ENCODE peak calls at places on chromosome 17, in eight cellular contexts. V, H, Z, U, O, Y, W and I are unnamed samples.

GRCh38 chr17:520447-521167 is 168.0 kb upstream of the RPH3AL start:
- DNase-seq in U (no peak), W (no peak), V (no peak), Z (no peak), Y (no peak), H (no peak), O (no peak), I (no peak)

GRCh38 chr17:62898239-62898864 is 67.7 kb upstream of the TANC2 start:
- DNase-seq in Y (no peak), W (no peak), Z (no peak), U (no peak), O (no peak), H (no peak), V (no peak), I (no peak)

GRCh38 chr17:60743812-60744211 is 66.2 kb downstream of the BCAS3 start:
- DNase-seq in Y (no peak), H (no peak), U (no peak), Z (no peak), W (no peak), V (no peak), O (no peak), I (no peak)

GRCh38 chr17:273994-274832 is 78.4 kb downstream of the RPH3AL start:
- DNase-seq in Z (no peak), V (peak; percentile 55), O (no peak), U (no peak), Y (peak; percentile 47), H (peak; percentile 16), W (no peak), I (no peak)

GRCh38 chr17:47884905-47885735 is 10.9 kb upstream of the SP2 start:
- DNase-seq in V (no peak), Y (no peak), H (no peak), W (no peak), Z (no peak), O (peak; percentile 74), U (no peak), I (no peak)

GRCh38 chr17:73131993-73132595 is 32.7 kb upstream of the SSTR2 start:
- DNase-seq in Z (no peak), W (no peak), O (no peak), U (no peak), Y (no peak), V (no peak), H (no peak), I (no peak)

GRCh38 chr17:65523411-65523810 is 38.0 kb downstream of the AXIN2 start:
- DNase-seq in Y (no peak), W (no peak), V (no peak), U (no peak), O (no peak), H (no peak), Z (no peak), I (no peak)

GRCh38 chr17:15348030-15348429 is 6.6 kb upstream of the TEKT3 start:
- DNase-seq in Z (no peak), V (no peak), W (no peak), U (no peak), Y (no peak), O (peak; percentile 86), H (no peak), I (no peak)

GRCh38 chr17:62792122-62792800 is 15.9 kb downstream of the MARCHF10 start:
- DNase-seq in W (no peak), V (no peak), H (no peak), Y (no peak), Z (peak; percentile 74), O (no peak), U (no peak), I (no peak)

GRCh38 chr17:3893003-3893719 is at the start of gene CAMKK1:
- DNase-seq in W (peak; percentile 95), V (peak; percentile 94), O (peak; percentile 94), Y (peak; percentile 95), U (peak; percentile 44), H (peak; percentile 91), Z (peak; percentile 77), I (peak; percentile 96)

GRCh38 chr17:1946021-1946932 is 78.9 kb downstream of the RTN4RL1 start:
- DNase-seq in W (no peak), O (no peak), U (no peak), V (no peak), Z (peak; percentile 35), Y (no peak), H (no peak), I (no peak)

GRCh38 chr17:42107597-42108576 is 4.6 kb downstream of the DHX58 start:
- DNase-seq in Z (no peak), V (peak; percentile 87), U (peak; percentile 84), O (peak; percentile 92), Y (peak; percentile 84), H (peak; percentile 86), W (peak; percentile 100), I (no peak)

GRCh38 chr17:79668344-79669250 is 57.7 kb upstream of the RBFOX3 start:
- DNase-seq in O (no peak), Y (peak; percentile 57), W (no peak), Z (no peak), H (no peak), U (no peak), V (no peak), I (no peak)

GRCh38 chr17:79666111-79666510 is 55.3 kb upstream of the RBFOX3 start:
- DNase-seq in Z (no peak), Y (peak; percentile 35), W (no peak), H (no peak), V (peak; percentile 54), O (no peak), U (no peak), I (no peak)

GRCh38 chr17:79667121-79667715 is 56.4 kb upstream of the RBFOX3 start:
- DNase-seq in O (no peak), V (peak; percentile 61), Z (no peak), W (no peak), Y (peak; percentile 57), H (no peak), U (no peak), I (no peak)

GRCh38 chr17:79667746-79668145 is 56.9 kb upstream of the RBFOX3 start:
- DNase-seq in V (peak; percentile 67), Z (no peak), Y (peak; percentile 49), W (no peak), U (no peak), H (no peak), O (no peak), I (no peak)

DNA sequence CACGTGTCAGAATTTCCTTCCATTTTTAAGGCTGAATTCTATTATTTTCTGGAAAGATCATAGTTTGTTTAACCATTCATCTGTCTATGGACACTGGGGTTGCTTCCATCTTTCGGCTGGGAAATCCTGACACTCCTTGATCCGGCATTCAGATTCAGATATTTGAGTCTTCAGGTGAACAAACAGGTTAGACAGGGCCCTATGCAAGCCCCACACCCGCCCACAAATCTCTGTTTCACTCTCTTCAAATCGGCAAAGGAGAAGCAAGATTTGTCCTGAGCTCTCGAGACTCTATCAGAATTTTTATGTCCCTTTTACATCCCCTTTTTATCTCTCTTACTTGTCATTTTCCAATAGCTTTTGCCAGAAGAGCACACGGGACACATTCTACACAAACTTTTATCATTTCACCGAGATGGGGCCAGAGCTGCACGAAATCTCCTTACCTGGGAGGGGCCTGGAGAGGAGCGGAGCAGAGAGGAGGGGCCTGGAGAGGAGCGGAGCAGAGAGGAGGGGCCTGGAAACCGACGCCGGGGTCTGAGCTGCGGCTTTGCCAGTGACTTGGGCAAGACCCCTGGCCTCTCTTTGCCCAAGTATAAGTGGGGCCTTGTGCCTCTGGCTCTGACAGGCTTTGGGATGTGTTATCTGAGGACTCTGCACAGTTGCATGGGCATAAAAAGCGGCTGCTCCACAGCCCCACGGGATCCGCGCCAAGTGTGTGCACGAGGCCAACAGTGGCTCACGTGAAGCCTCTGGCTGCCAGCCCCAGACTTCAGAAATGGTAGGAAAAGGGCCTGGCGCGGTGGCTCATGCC is 54.3 kb upstream of the RBFOX3 start:
- DNase-seq in W (no peak), H (peak; percentile 93), U (no peak), V (peak; percentile 87), Z (no peak), O (peak; percentile 79), Y (peak; percentile 96), I (no peak)
- TF ChIP-seq EP300 in W (no peak), H (no peak), U (no peak), V (no peak), Z (no peak), O (no peak), Y (peak; percentile 40), I (no peak)

DNA sequence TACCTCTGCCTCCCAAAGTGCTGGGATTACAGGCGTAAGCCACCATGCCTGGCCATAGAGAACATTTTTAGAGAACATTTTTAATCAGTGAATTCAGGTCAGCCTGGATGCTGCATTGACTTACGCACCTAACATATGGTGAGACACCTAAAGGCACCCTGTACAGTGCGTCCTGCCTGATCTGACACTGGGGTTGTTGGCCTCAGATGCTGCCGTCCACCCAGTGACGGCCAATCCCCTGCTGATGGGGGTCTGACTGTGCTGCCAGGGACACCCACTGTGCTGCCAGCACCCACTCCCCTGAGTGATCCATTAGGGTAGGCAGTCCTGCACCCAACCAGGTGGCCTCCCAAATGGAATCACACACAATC is 38.5 kb downstream of the WNT3 start:
- DNase-seq in Y (no peak), W (no peak), U (no peak), H (no peak), V (no peak), O (no peak), Z (no peak), I (no peak)
- TF ChIP-seq POLR2A in Y (no peak), W (no peak), U (no peak), H (no peak), V (no peak), O (no peak), Z (no peak), I (no peak)

DNA sequence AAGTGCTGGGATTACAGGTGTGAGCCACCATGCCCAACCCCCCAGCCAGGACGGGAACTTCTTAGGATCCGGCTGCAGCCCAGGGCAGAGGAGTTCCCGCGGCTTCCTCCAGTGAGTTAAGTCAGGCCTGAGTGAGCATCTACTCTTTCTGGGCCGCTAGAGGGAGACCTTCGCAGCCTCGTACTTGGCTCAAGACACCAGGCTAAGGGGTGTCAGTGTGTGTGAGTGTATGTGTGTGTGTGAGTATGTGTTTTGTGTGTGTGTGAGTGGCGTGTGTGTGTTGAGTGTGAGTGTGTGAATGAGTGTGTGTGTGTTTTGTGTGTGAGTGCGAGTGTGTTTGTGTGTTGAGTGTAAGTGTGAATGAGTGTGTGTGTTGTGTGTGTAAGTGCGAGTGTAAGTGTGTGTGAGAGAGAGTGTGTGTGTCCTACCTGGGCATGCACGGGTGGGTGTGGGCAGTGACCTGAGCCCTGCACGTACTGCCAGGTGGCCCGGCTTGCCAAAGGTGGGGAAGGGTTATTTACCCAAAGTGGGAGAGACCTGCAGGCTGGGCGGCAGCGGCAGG is 58.5 kb downstream of the TMEM235 start:
- DNase-seq in Z (peak; percentile 71), H (peak; percentile 82), U (peak; percentile 75), O (peak; percentile 84), W (peak; percentile 84), V (peak; percentile 85), Y (peak; percentile 91), I (peak; percentile 95)
- TF ChIP-seq POLR2AphosphoS5 in Z (no peak), H (peak; percentile 79), U (no peak), O (peak; percentile 28), W (no peak), V (no peak), Y (peak; percentile 39), I (peak; percentile 76)

DNA sequence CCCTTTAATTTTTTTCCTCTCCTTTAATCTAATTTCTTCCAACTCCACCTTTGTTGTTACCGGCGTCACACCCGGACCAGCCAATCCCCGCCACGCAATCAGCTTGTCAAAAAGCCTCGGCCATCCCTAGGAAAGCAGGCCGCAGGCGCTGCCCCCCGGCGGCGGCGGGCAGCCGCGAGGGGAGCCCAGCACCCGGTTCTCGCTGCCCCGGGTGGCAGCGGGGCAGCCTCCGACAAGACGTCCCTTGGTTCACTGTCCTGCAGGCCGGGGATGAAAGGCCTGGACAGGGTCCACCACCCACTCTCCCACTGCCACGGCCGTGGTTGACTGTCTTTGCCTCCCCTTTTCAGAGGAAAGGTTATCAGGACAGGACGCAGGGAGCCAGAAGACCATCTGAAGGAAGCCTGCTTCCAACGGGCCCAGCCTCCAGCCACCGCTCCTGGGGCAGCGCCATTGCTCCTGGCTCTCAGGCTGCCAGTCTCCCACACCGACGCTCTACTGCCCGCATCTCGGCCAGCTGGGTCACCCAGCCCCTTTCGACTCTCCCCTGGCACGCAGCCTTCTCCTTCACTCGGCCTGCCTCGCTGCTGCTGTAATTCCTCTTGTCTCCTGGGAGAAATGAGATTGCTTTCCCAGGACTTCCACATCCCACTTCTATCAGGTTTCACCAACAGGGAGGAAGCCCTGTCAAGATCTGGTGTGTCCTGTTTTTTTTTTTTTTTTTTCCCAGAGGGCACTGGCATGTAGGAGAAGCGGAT is 2.8 kb upstream of the UBTF start:
- DNase-seq in W (peak; percentile 42), V (peak; percentile 88), Y (peak; percentile 95), O (peak; percentile 83), Z (peak; percentile 66), H (peak; percentile 76), U (no peak), I (peak; percentile 96)
- TF ChIP-seq EP300 in W (no peak), V (no peak), Y (no peak), O (no peak), Z (no peak), H (no peak), U (peak; percentile 5), I (no peak)